ENCODE peak calls at places on chromosomes 2 and 18, in nine cellular contexts. N is cardiac fibroblast, C is HCT116, Y is IMR-90, V is kidney, H is AG04450, I is fibroblast of mammary gland, Z is lower leg skin, A is PC-9. E is an unnamed sample.

GRCh38 chr18:10030816-10031541 is 117.2 kb downstream of the VAPA start:
- DNase-seq in N (no peak), C (no peak), Y (no peak), V (no peak), H (no peak), I (peak), Z (no peak), A (no peak), E (no peak)

GRCh38 chr2:12076810-12077209 is 330.4 kb downstream of the LPIN1 start:
- DNase-seq in N (peak), C (no peak), Y (no peak), V (no peak), H (no peak), I (peak), Z (no peak), A (no peak), E (peak)

GRCh38 chr2:184597996-184598312 is 375 bp upstream of the ZNF804A start:
- DNase-seq in N (no peak), C (no peak), Y (peak), V (no peak), H (no peak), I (peak), Z (no peak), A (no peak), E (no peak)

GRCh38 chr2:24659862-24660261 is 133.3 kb downstream of the PTRHD1 start:
- DNase-seq in N (no peak), C (no peak), Y (no peak), V (no peak), H (no peak), I (no peak), Z (no peak), A (no peak), E (no peak)

GRCh38 chr2:157725856-157726255 is 97.2 kb upstream of the ACVR1C start:
- DNase-seq in N (peak), C (no peak), Y (peak), V (no peak), H (peak), I (no peak), Z (no peak), A (no peak), E (no peak)

GRCh38 chr2:219616550-219616949 is 10.9 kb upstream of the SLC4A3 start:
- DNase-seq in N (no peak), C (no peak), Y (no peak), V (peak), H (no peak), I (no peak), Z (no peak), A (no peak), E (no peak)

GRCh38 chr18:58977223-58977622 is 112.5 kb downstream of the ZNF532 start:
- DNase-seq in N (peak), C (no peak), Y (no peak), V (no peak), H (no peak), I (no peak), Z (no peak), A (no peak), E (no peak)

GRCh38 chr2:235494716-235495372 is 1.0 kb downstream of the AGAP1 start:
- DNase-seq in N (peak), C (no peak), Y (peak), V (peak), H (no peak), I (peak), Z (peak), A (peak), E (no peak)

GRCh38 chr2:238439093-238439849 is 12.5 kb downstream of the ASB1 start:
- DNase-seq in N (peak), C (peak), Y (peak), V (no peak), H (peak), I (peak), Z (no peak), A (peak), E (no peak)

GRCh38 chr2:196403471-196403870 is 232.1 kb upstream of the STK17B start:
- DNase-seq in N (peak), C (no peak), Y (peak), V (no peak), H (peak), I (peak), Z (no peak), A (no peak), E (no peak)

GRCh38 chr2:4354678-4355077 is 651.3 kb downstream of the DCDC2C start:
- DNase-seq in N (no peak), C (no peak), Y (no peak), V (no peak), H (no peak), I (no peak), Z (no peak), A (no peak), E (no peak)

GRCh38 chr2:109448946-109449788 is 164.6 kb downstream of the SEPTIN10 start:
- DNase-seq in N (no peak), C (peak), Y (no peak), V (no peak), H (no peak), I (peak), Z (no peak), A (no peak), E (no peak)

GRCh38 chr18:25669741-25670140 is 317.8 kb upstream of the ZNF521 start:
- DNase-seq in N (peak), C (no peak), Y (no peak), V (no peak), H (no peak), I (peak), Z (no peak), A (no peak), E (no peak)

GRCh38 chr2:234291765-234292204 is 205.1 kb downstream of the ARL4C start:
- DNase-seq in N (peak), C (no peak), Y (peak), V (peak), H (no peak), I (peak), Z (peak), A (peak), E (no peak)

GRCh38 chr2:230677182-230677946 is 35.3 kb upstream of the CAB39 start:
- DNase-seq in N (peak), C (no peak), Y (peak), V (no peak), H (no peak), I (peak), Z (no peak), A (no peak), E (no peak)

GRCh38 chr2:230913812-230914211 is 11.2 kb downstream of the GPR55 start:
- DNase-seq in N (no peak), C (no peak), Y (no peak), V (no peak), H (no peak), I (no peak), Z (no peak), A (no peak), E (no peak)

GRCh38 chr18:79869591-79870368 is 72.0 kb downstream of the KCNG2 start:
- DNase-seq in N (no peak), C (no peak), Y (no peak), V (no peak), H (no peak), I (no peak), Z (no peak), A (no peak), E (no peak)

GRCh38 chr2:86584164-86584913 is 21.1 kb upstream of the CHMP3 start:
- DNase-seq in N (peak), C (no peak), Y (no peak), V (no peak), H (no peak), I (peak), Z (no peak), A (no peak), E (no peak)

GRCh38 chr2:112684415-112684775 is 36.4 kb upstream of the NT5DC4 start:
- DNase-seq in N (no peak), C (no peak), Y (no peak), V (no peak), H (no peak), I (no peak), Z (no peak), A (no peak), E (no peak)

GRCh38 chr18:27005589-27005988 is 140.1 kb upstream of the AQP4 start:
- DNase-seq in N (peak), C (peak), Y (no peak), V (no peak), H (no peak), I (peak), Z (no peak), A (no peak), E (no peak)

GRCh38 chr2:123870877-123871276 is 154.2 kb upstream of the CNTNAP5 start:
- DNase-seq in N (no peak), C (no peak), Y (no peak), V (no peak), H (no peak), I (no peak), Z (no peak), A (no peak), E (no peak)

GRCh38 chr2:109532728-109533076 is 81.1 kb downstream of the SEPTIN10 start:
- DNase-seq in N (no peak), C (no peak), Y (no peak), V (no peak), H (no peak), I (no peak), Z (no peak), A (no peak), E (no peak)

GRCh38 chr2:241812730-241813079 is 3.7 kb downstream of the NEU4 start:
- DNase-seq in N (no peak), C (no peak), Y (no peak), V (peak), H (no peak), I (no peak), Z (no peak), A (no peak), E (no peak)

GRCh38 chr18:58299936-58300335 is 255.9 kb downstream of the NEDD4L start:
- DNase-seq in N (no peak), C (no peak), Y (no peak), V (no peak), H (no peak), I (no peak), Z (no peak), A (no peak), E (no peak)

GRCh38 chr18:58161659-58162058 is 117.6 kb downstream of the NEDD4L start:
- DNase-seq in N (peak), C (peak), Y (no peak), V (no peak), H (no peak), I (peak), Z (no peak), A (no peak), E (no peak)

GRCh38 chr2:54387592-54387991 is 68.5 kb upstream of the SPTBN1 start:
- DNase-seq in N (no peak), C (no peak), Y (no peak), V (no peak), H (no peak), I (peak), Z (no peak), A (no peak), E (no peak)

GRCh38 chr2:197878792-197879191 is 74.4 kb downstream of the PLCL1 start:
- DNase-seq in N (no peak), C (no peak), Y (no peak), V (no peak), H (no peak), I (peak), Z (no peak), A (no peak), E (no peak)

GRCh38 chr2:104177179-104177578 is 676.7 kb upstream of the POU3F3 start:
- DNase-seq in N (no peak), C (no peak), Y (no peak), V (no peak), H (no peak), I (no peak), Z (no peak), A (no peak), E (no peak)

GRCh38 chr2:38146917-38147307 is 71.0 kb upstream of the CYP1B1 start:
- DNase-seq in N (peak), C (peak), Y (peak), V (no peak), H (peak), I (peak), Z (no peak), A (peak), E (peak)

GRCh38 chr2:42045956-42046748 is 1.7 kb upstream of the PKDCC start:
- DNase-seq in N (no peak), C (no peak), Y (no peak), V (no peak), H (no peak), I (no peak), Z (no peak), A (no peak), E (no peak)

DNA sequence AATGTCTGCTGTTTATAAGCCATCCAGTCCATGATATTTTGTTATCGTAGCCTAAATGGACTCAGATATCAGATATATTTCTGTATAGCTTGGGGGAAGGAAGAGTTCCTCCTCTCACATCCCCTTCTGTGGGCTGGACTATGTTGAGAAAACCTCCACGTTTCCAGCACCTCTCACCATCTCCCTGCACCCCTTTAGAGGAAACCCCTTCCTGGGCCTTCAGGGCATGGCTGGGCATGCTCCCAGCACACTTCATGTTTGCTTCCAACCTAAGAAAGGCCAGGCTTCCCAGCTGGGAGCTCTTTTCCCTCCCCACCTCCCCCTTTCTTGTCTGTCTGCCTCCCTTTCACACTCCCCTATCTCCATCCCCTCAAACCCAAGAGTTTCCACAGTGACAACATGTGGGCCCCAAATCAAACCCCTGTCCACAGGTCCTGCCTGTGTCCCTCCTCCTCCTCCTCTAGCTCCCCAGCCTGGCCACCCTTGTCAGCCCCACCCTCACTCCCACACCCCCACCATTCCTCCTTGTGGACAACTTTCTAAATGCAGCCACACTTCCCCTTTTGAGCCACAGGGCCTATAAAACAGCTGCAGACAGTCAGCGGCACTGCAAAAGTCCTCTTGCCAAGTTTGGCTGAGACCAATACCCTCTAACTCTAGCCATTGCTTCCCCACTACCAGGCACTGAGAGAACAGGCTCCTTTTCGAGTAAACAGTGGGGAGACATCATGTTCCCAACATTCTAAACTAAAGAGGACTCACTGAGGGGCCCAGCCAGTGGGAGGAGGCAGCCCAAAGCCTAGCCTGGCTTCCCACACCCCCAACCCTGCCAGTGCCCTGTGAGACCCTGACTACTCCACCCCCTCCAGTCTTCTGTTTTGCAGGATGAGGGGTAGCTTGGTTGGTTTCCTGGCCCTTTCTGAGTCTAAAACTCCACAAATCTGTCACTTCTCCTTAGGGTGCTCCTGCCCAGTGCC is 120.5 kb downstream of the ZFP36L2 start:
- DNase-seq in N (peak), C (peak), Y (peak), V (peak), H (peak), I (peak), Z (no peak), A (no peak), E (no peak)
- TF ChIP-seq CTCF in N (peak), C (no peak), Y (peak), V (peak), H (peak), I (peak), Z (no peak), A (peak), E (peak)

GRCh38 chr2:181553244-181553643 is 96.1 kb downstream of the ITGA4 start:
- DNase-seq in N (no peak), C (no peak), Y (no peak), V (no peak), H (no peak), I (no peak), Z (no peak), A (no peak), E (peak)

GRCh38 chr2:181552808-181553207 is 95.6 kb downstream of the ITGA4 start:
- DNase-seq in N (peak), C (peak), Y (no peak), V (no peak), H (no peak), I (peak), Z (no peak), A (peak), E (peak)

DNA sequence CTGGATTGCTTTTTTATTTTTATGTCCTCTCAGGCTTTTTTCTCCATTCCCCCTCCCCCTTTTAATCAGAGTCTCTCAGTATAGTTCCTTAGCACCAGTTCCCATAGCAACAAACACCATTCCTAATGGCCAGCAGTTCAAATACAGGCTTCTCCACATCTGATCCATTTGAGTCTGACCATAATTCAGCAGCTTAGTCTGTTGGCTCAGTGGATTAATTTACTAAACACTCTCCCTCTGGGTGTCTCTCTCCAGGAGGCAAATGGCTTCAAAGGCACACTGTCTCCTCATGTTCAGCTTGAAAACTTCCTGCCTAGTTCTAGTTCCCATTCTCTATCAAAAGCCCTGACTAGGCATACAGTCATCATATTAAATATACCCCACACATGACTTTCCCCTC is 97.3 kb downstream of the ITGA4 start:
- DNase-seq in N (no peak), C (no peak), Y (no peak), V (no peak), H (no peak), I (no peak), Z (no peak), A (no peak), E (no peak)
- H3K4me3 ChIP-seq in N (no peak), C (no peak), Y (no peak), V (no peak), H (no peak), I (no peak), Z (no peak), A (no peak), E (no peak)

GRCh38 chr18:12281861-12282260 is 26.2 kb upstream of the TUBB6 start:
- DNase-seq in N (peak), C (no peak), Y (no peak), V (no peak), H (no peak), I (no peak), Z (no peak), A (no peak), E (no peak)

GRCh38 chr18:12278153-12278764 is 24.1 kb downstream of the CIDEA start:
- DNase-seq in N (peak), C (no peak), Y (peak), V (no peak), H (no peak), I (no peak), Z (no peak), A (no peak), E (no peak)

GRCh38 chr18:12279781-12280531 is 25.8 kb downstream of the CIDEA start:
- DNase-seq in N (no peak), C (no peak), Y (no peak), V (no peak), H (no peak), I (no peak), Z (no peak), A (no peak), E (no peak)

GRCh38 chr18:12276736-12277554 is 22.8 kb downstream of the CIDEA start:
- DNase-seq in N (no peak), C (no peak), Y (peak), V (no peak), H (no peak), I (no peak), Z (no peak), A (no peak), E (no peak)

DNA sequence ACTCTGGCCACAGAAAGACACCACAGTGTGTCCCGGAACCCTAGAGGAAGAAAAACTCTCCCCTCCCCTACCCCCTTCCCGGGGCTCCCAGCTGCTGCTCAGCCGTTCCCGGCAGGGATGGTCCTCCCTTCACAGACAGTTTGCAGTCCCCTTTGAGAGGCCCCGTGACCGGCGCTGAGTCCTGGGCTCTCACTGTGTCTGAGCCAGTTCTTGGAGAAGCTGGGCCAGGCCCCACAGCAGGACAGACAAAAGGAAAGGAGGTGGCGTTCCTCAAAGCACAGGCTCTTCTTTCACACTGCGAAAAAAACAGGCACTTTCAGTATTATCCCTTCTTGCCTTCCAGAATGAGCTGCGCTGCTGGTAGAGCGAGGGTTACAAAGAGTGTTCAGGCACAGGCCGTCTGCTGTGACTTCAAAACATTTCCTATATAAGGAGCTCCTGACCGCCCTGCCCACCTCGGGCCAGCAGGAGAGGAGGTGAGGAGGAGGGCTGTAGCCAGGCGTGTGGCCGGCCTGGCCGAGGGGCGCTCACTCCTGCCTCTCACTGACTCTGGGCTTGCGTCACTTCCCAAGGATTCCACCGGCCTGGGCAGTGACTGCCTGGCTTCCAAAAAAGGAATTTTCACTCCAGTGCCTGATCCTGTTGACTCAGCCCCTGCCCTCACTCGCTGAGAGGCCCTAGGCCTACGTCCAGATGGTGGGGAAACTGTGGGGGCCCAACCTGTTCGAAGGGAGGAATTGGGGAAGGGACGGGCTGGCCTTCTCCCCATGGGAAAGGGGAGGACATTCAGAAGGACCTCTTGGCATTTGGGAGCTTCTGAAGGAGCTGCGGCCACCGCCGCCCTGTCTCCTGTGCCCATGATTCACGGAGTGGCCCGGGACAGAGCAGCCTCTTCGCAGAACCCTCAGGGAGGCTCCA is 24.9 kb downstream of the CIDEA start:
- DNase-seq in N (peak), C (no peak), Y (peak), V (peak), H (peak), I (peak), Z (peak), A (no peak), E (peak)
- TF ChIP-seq CTCF in N (peak), C (no peak), Y (peak), V (no peak), H (peak), I (no peak), Z (no peak), A (no peak), E (no peak)

DNA sequence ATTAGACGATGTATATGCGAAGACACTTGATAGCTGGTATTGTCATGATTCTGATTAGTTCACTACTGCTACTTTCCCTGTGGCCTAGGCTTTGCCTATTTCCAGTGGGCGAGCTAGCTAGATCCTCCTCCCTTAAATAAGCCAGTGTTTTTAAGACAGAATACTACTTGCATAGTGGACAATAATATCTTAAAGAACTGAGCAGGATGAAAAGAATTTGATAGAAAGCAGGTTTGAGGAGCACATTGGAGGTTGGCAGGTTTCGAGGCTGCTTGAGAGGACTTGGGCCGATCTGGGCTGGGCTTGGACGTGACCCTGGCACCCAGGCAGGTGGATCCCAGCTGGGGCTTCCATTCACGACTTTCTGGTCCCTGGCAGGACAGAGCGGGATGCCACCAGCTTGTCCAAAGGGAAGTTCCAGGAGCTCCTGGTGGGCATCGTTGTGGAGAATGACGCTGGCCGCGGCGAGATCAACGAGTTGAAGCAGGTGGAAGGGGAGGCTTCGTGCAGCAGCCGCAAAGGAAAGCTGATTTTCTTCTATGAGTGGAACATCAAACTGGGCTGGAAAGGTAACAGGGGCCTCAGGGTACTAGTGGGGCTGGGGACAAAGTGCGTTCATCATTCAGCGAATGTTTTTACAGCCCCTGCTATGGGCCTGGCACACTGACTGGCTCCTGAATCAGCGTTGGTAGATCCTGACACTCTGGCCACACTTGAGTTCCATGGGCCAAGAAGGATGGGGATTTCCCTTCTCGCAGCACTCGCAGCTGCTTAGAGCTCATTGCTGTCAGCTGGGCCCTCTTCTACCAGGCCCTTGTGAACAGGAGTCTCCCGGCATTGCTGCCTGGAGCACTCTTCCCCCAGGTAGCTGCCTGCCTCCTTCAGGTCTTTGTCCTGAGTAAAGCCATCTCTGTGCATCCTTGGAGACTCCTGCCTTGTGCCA is 16.9 kb downstream of the C2orf74 start:
- DNase-seq in N (peak), C (no peak), Y (peak), V (no peak), H (no peak), I (peak), Z (no peak), A (no peak), E (no peak)
- H3K4me3 ChIP-seq in N (no peak), C (no peak), Y (no peak), V (peak), H (peak), I (peak), Z (no peak), A (peak), E (no peak)

E was measured in retinal pigment epithelial cell.